ENCODE peak calls at places on chromosomes 16 and 17, in seven cellular contexts. H is K562, U is PC-9, L is hepatocyte, X is fibroblast of the aortic adventitia, P is astrocyte of the spinal cord, C is ascending aorta. Y is an unnamed sample.

GRCh38 chr17:61251939-61252865 is 147.4 kb upstream of the TBX2 start:
- DNase-seq in C (peak), U (no peak), H (no peak), X (peak), L (peak), P (peak), Y (peak)

GRCh38 chr16:8173111-8173644 is 417.1 kb downstream of the TMEM114 start:
- DNase-seq in L (peak), C (no peak), H (peak), X (peak), P (peak), U (peak), Y (peak)

GRCh38 chr17:17415006-17415405 is 61.8 kb upstream of the MED9 start:
- DNase-seq in X (peak), L (no peak), C (no peak), P (no peak), U (no peak), H (no peak), Y (no peak)

GRCh38 chr17:28033972-28034714 is 8.3 kb upstream of the NLK start:
- DNase-seq in C (no peak), P (peak), X (peak), U (no peak), H (peak), L (no peak), Y (peak)

GRCh38 chr17:55458977-55459376 is 37.3 kb upstream of the MMD start:
- DNase-seq in P (peak), C (no peak), L (no peak), U (no peak), X (peak), H (no peak), Y (peak)

GRCh38 chr17:31699281-31699680 is 159.8 kb downstream of the COPRS start:
- DNase-seq in C (peak), U (no peak), X (no peak), H (peak), L (no peak), P (no peak), Y (no peak)

GRCh38 chr17:64320613-64321553 is 57.8 kb upstream of the TEX2 start:
- DNase-seq in C (peak), U (peak), X (peak), P (peak), H (peak), L (peak), Y (peak)

GRCh38 chr16:15807603-15808009 is 49.2 kb downstream of the MYH11 start:
- DNase-seq in L (no peak), H (peak), C (peak), X (peak), P (peak), U (no peak), Y (no peak)

GRCh38 chr16:31149894-31150890 is at the start of gene PRSS36:
- DNase-seq in H (no peak), X (no peak), L (no peak), C (no peak), P (no peak), U (peak), Y (no peak)

GRCh38 chr16:3095869-3096268 is 3.2 kb downstream of the ZSCAN10 start:
- DNase-seq in H (peak), U (no peak), L (no peak), C (no peak), X (no peak), P (no peak), Y (peak)

GRCh38 chr16:11333696-11334095 is 11.6 kb upstream of the RMI2 start:
- DNase-seq in U (peak), H (no peak), P (no peak), L (no peak), C (no peak), X (no peak), Y (peak)

GRCh38 chr16:31093132-31093703 is 1.4 kb downstream of the VKORC1 start:
- DNase-seq in P (peak), X (no peak), H (peak), C (no peak), U (no peak), L (peak), Y (peak)

GRCh38 chr17:76018801-76019200 is 8.3 kb downstream of the EVPL start:
- DNase-seq in X (no peak), L (no peak), C (no peak), H (no peak), P (no peak), U (no peak), Y (no peak)

GRCh38 chr17:14459955-14460354 is 159.1 kb downstream of the HS3ST3B1 start:
- DNase-seq in U (no peak), H (no peak), C (no peak), P (no peak), L (no peak), X (no peak), Y (no peak)

GRCh38 chr17:28363186-28363585 is 1.8 kb downstream of the SEBOX start:
- DNase-seq in C (no peak), L (no peak), H (no peak), P (no peak), X (no peak), U (no peak), Y (no peak)

GRCh38 chr17:33057564-33057963 is 65.9 kb downstream of the SPACA3 start:
- DNase-seq in C (no peak), X (no peak), U (no peak), L (no peak), H (no peak), P (no peak), Y (no peak)

GRCh38 chr16:85646976-85647375 is 33.9 kb downstream of the GSE1 start:
- DNase-seq in U (no peak), H (no peak), P (no peak), X (no peak), C (no peak), L (no peak), Y (no peak)

GRCh38 chr16:10250137-10250850 is 68.1 kb upstream of the GRIN2A start:
- DNase-seq in P (no peak), U (no peak), X (no peak), H (no peak), C (no peak), L (peak), Y (no peak)

GRCh38 chr17:79473111-79473835 is 137.6 kb downstream of the RBFOX3 start:
- DNase-seq in P (no peak), X (peak), U (no peak), H (peak), C (no peak), L (peak), Y (no peak)

GRCh38 chr17:39016193-39017153 is 49.3 kb upstream of the FBXO47 start:
- DNase-seq in C (no peak), U (no peak), P (no peak), X (no peak), L (no peak), H (no peak), Y (peak)
- H3K4me3 ChIP-seq in C (no peak), U (no peak), P (no peak), X (no peak), L (no peak), H (no peak), Y (no peak)

DNA sequence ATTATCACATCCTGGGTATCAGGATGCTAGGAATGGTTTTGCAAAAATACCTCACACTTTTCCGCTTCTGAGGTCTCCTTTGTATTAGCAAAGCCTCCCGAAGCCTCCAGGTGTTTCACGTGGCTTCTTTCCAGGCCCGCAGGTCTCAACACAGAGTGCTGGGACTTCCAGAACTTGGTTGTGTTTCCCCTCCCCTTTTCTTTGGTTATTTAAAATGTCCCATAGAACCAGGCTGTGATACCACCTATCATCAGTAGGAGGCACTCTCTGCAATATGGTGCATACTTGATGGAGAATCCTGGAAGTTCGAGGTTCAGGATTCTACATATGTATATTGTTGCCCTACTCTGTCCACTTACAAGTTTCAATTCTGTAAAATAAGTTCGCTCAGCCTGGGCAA is 28.8 kb downstream of the ATP2C2 start:
- DNase-seq in H (no peak), X (no peak), C (no peak), L (no peak), U (no peak), P (no peak), Y (no peak)
- TF ChIP-seq CTCF in H (no peak), X (peak), C (no peak), L (no peak), U (peak), P (peak), Y (peak)

GRCh38 chr17:494601-495195 is 142.1 kb upstream of the RPH3AL start:
- DNase-seq in U (no peak), H (no peak), X (no peak), P (no peak), L (no peak), C (no peak), Y (no peak)
- H3K4me3 ChIP-seq in U (no peak), H (no peak), X (no peak), P (no peak), L (no peak), C (peak), Y (no peak)

DNA sequence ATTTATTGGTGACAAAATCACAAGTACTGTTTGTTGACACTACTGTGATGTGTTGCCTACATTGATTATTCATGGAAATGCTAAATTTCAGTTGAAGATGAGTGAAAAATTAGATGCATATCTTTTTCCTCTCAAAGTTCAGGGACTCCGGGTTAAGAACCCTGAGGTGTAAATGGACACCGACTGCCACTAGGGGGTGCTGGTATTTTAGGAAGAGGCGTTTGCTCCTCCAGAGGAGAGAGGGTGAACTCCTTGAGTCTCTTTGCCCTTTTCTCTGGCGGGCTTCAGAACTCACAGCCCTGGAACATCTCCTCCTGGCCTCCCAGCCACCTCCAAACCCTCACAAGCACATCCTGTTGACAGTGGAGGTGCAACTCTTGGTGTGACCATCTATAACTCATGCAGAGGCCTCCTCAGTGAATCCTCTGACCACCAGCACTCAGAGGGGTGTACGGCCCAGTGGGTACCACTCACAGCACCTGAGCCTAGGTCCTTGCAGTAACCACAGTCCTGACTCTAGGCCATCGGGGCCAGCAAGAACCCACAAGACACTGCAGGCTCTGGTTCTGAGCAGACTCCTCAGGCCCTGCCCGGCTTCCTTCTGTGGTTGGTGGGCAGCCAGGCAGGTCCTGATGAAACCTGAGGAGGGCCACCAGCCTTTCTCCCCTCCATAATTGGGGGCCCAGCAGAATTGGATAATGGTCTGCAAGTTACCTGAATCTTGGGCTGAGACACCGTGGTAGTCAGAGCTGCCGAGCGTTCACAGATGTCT is 26.2 kb upstream of the PIK3R5 start:
- DNase-seq in H (peak), X (peak), L (peak), U (peak), C (peak), P (peak), Y (peak)
- TF ChIP-seq CTCF in H (peak), X (peak), L (peak), U (peak), C (peak), P (peak), Y (peak)

DNA sequence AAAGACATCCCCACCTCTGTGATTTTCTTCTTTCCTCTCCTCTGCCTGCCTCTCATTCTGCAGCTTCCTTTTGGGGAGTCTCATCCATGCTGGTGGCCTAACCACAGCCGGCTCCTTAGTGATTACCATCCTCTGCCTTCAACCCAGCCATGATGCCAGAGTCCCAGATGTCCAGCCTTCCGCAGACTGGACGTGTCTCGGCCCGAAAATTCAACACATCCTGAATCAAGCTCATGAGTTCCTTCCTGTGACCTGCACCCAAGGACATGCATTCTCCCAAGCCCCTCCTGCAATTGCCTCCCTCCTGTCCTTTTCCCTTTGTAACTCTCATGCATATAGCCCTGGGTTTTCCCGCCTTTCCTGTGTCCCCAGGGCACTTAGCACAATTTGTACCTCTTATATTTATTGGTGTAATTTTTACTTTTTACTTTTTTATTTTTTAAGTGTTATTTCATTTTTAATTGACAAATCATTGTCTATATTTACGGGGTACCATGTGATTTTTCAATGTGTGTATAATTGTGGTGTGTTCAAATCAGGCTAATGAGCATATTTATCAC is 1.2 kb upstream of the SLC13A5 start:
- DNase-seq in H (no peak), X (no peak), P (no peak), U (no peak), C (no peak), L (no peak), Y (no peak)
- H3K4me3 ChIP-seq in H (no peak), X (no peak), P (no peak), U (no peak), C (no peak), L (no peak), Y (no peak)

DNA sequence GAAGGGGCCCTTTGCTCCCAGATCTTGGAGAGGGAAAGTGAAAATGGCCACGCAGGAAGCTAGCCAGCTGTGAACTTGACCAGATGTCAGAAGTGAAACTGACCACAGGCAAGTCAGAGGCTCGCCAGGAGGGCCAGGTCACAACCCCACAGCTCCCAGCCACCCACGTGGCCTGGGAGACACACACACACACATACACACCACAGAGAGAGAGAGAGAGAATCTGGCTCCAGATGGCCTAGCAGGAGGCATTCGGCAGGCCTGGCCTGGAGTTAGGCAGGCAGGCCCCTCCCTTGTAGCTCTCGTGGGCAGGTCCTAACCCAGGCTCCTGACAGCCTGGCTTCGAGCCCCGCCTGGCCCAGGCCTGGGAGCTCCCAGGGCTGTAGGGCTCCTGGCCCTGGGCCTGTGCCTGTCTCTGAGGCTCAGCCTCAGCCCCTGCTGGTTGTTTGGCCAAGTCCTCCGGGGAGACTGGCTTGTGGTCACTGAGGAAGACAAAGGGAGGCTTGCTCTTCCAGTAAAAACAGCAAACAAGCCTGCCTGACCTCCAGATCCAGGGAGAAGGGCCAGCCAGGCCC is 20.2 kb downstream of the NGFR start:
- DNase-seq in H (peak), C (peak), U (peak), X (peak), P (peak), L (peak), Y (peak)
- TF ChIP-seq CTCF in H (no peak), C (peak), U (no peak), X (peak), P (peak), L (no peak), Y (peak)

Y was measured in fibroblast of mammary gland.